ENCODE peak calls at places on chromosome 10, in seven cellular contexts. Q is mucosa of descending colon, R is astrocyte of the spinal cord, Z is NCI-H1092, N is amniotic stem cell, F is GM12865, H is hepatocyte. S is an unnamed sample.

GRCh38 chr10:10816453-10816852 is 201.2 kb upstream of the CELF2 start:
- DNase-seq in Q (no peak), R (peak), Z (no peak), N (no peak), F (no peak), H (no peak), S (no peak)

GRCh38 chr10:110495731-110496552 is 1.8 kb upstream of the DUSP5 start:
- DNase-seq in Q (peak), R (peak), Z (no peak), N (peak), F (peak), H (peak), S (peak)

GRCh38 chr10:653991-654646 is 35.3 kb downstream of the DIP2C start:
- DNase-seq in Q (no peak), R (no peak), Z (no peak), N (no peak), F (no peak), H (peak), S (peak)

GRCh38 chr10:47094636-47095035 is 183.4 kb downstream of the PTPN20 start:
- DNase-seq in Q (no peak), R (no peak), Z (no peak), N (no peak), F (no peak), H (no peak), S (no peak)

GRCh38 chr10:101284171-101285092 is 55.2 kb upstream of the LBX1 start:
- DNase-seq in Q (no peak), R (no peak), Z (peak), N (no peak), F (no peak), H (no peak), S (no peak)

GRCh38 chr10:72049472-72049871 is 38.9 kb downstream of the SPOCK2 start:
- DNase-seq in Q (no peak), R (no peak), Z (no peak), N (no peak), F (no peak), H (no peak), S (no peak)

GRCh38 chr10:34985823-34986222 is 104.3 kb downstream of the CUL2 start:
- DNase-seq in Q (no peak), R (no peak), Z (no peak), N (no peak), F (no peak), H (no peak), S (no peak)

GRCh38 chr10:129601737-129602136 is 134.7 kb downstream of the MGMT start:
- DNase-seq in Q (no peak), R (no peak), Z (no peak), N (no peak), F (peak), H (no peak), S (no peak)

GRCh38 chr10:26755443-26755903 is 58.0 kb downstream of the PDSS1 start:
- DNase-seq in Q (no peak), R (peak), Z (no peak), N (peak), F (peak), H (peak), S (no peak)

GRCh38 chr10:90530526-90530925 is 327.3 kb downstream of the HTR7 start:
- DNase-seq in Q (no peak), R (no peak), Z (no peak), N (no peak), F (no peak), H (peak), S (no peak)

GRCh38 chr10:104546756-104547155 is 94.3 kb upstream of the SORCS3 start:
- DNase-seq in Q (no peak), R (no peak), Z (no peak), N (no peak), F (no peak), H (no peak), S (no peak)

GRCh38 chr10:107103174-107104025 is 61.1 kb downstream of the SORCS1 start:
- DNase-seq in Q (no peak), R (no peak), Z (no peak), N (no peak), F (no peak), H (no peak), S (no peak)

GRCh38 chr10:120632936-120633335 is 175.9 kb downstream of the PLPP4 start:
- DNase-seq in Q (no peak), R (no peak), Z (no peak), N (no peak), F (no peak), H (no peak), S (no peak)

GRCh38 chr10:67853512-67853911 is 15.5 kb upstream of the DNAJC12 start:
- DNase-seq in Q (no peak), R (no peak), Z (no peak), N (no peak), F (no peak), H (no peak), S (no peak)

GRCh38 chr10:92727550-92727949 is 37.8 kb downstream of the HHEX start:
- DNase-seq in Q (no peak), R (no peak), Z (no peak), N (no peak), F (no peak), H (no peak), S (no peak)

GRCh38 chr10:21715531-21716195 is 181.6 kb downstream of the MLLT10 start:
- DNase-seq in Q (no peak), R (peak), Z (no peak), N (peak), F (no peak), H (no peak), S (no peak)

GRCh38 chr10:67506083-67506756 is 189.8 kb downstream of the CTNNA3 start:
- DNase-seq in Q (no peak), R (no peak), Z (no peak), N (no peak), F (no peak), H (no peak), S (no peak)

GRCh38 chr10:70923696-70924095 is 35.3 kb upstream of the PCBD1 start:
- DNase-seq in Q (no peak), R (no peak), Z (no peak), N (no peak), F (no peak), H (no peak), S (no peak)

GRCh38 chr10:27369832-27370231 is 129.2 kb upstream of the ACBD5 start:
- DNase-seq in Q (no peak), R (no peak), Z (no peak), N (no peak), F (no peak), H (no peak), S (no peak)

GRCh38 chr10:79434816-79435215 is 10.6 kb downstream of the ZCCHC24 start:
- DNase-seq in Q (no peak), R (peak), Z (no peak), N (no peak), F (no peak), H (no peak), S (no peak)

GRCh38 chr10:112525215-112525614 is 78.2 kb downstream of the VTI1A start:
- DNase-seq in Q (no peak), R (no peak), Z (no peak), N (no peak), F (no peak), H (no peak), S (no peak)

GRCh38 chr10:112435013-112435619 is 11.6 kb downstream of the ZDHHC6 start:
- DNase-seq in Q (no peak), R (peak), Z (no peak), N (no peak), F (peak), H (peak), S (no peak)

GRCh38 chr10:33412261-33413092 is 78.0 kb upstream of the NRP1 start:
- DNase-seq in Q (no peak), R (peak), Z (no peak), N (peak), F (no peak), H (peak), S (no peak)

GRCh38 chr10:8053446-8054242 is 844 bp upstream of the GATA3 start:
- DNase-seq in Q (peak), R (peak), Z (peak), N (peak), F (peak), H (peak), S (peak)

GRCh38 chr10:91768123-91768522 is 30.1 kb upstream of the TNKS2 start:
- DNase-seq in Q (no peak), R (no peak), Z (no peak), N (no peak), F (no peak), H (no peak), S (no peak)

GRCh38 chr10:123642697-123643096 is 23.5 kb upstream of the GPR26 start:
- DNase-seq in Q (no peak), R (no peak), Z (no peak), N (no peak), F (no peak), H (peak), S (peak)

GRCh38 chr10:105597297-105597696 is 956.2 kb downstream of the SORCS3 start:
- DNase-seq in Q (no peak), R (no peak), Z (no peak), N (no peak), F (no peak), H (no peak), S (no peak)

S was measured in stomach.